ENCODE peak calls at places on chromosomes 16 and 17, in seven cellular contexts. U is WTC11; V is amygdala; S is heart left ventricle; M is activated T-helper 2 cell treated with anti-CD3 and anti-CD28 coated beads, Interferon-gamma antibody, Interleukin-2, Interleukin-4, amounts not matched to agents 10 μg/mL and 5 μg/mL and 100 μg/mL, durations not matched to agents 14 hours and 24 hours and 36 hours; F is head of caudate nucleus; Y is aorta. J is an unnamed sample.

GRCh38 chr17:29936724-29937123 is 4.7 kb upstream of the EFCAB5 start:
- DNase-seq in F (no peak), S (no peak), M (no peak), U (no peak), Y (no peak), V (no peak), J (no peak)

GRCh38 chr17:68603027-68603426 is 1.9 kb upstream of the FAM20A start:
- DNase-seq in Y (peak), U (no peak), M (no peak), F (no peak), V (no peak), S (peak), J (no peak)

GRCh38 chr17:57445051-57445450 is 188.7 kb downstream of the MSI2 start:
- DNase-seq in U (no peak), S (no peak), M (no peak), F (no peak), Y (no peak), V (no peak), J (no peak)

GRCh38 chr17:78252701-78253635 is 21.5 kb downstream of the TMEM235 start:
- DNase-seq in F (no peak), S (no peak), M (no peak), V (no peak), U (no peak), Y (no peak), J (no peak)

GRCh38 chr16:87017388-87018012 is 299.7 kb downstream of the C16orf95 start:
- DNase-seq in M (no peak), F (no peak), Y (peak), U (no peak), S (no peak), V (no peak), J (no peak)

GRCh38 chr17:73956595-73957465 is 246.6 kb upstream of the RPL38 start:
- DNase-seq in V (no peak), U (peak), F (peak), Y (no peak), S (no peak), M (peak), J (peak)

GRCh38 chr17:45006927-45007461 is 38.9 kb upstream of the C1QL1 start:
- DNase-seq in F (no peak), V (no peak), Y (no peak), U (peak), S (no peak), M (no peak), J (no peak)

GRCh38 chr17:73064084-73064938 is 28.2 kb downstream of the SLC39A11 start:
- DNase-seq in F (peak), S (no peak), V (no peak), Y (peak), U (no peak), M (no peak), J (no peak)

GRCh38 chr17:7884581-7885356 is 3.8 kb upstream of the CHD3 start:
- DNase-seq in S (peak), Y (no peak), M (peak), V (no peak), F (no peak), U (no peak), J (no peak)

GRCh38 chr17:58412064-58412703 is 5.2 kb downstream of the RNF43 start:
- DNase-seq in S (no peak), M (no peak), U (no peak), Y (no peak), F (no peak), V (no peak), J (no peak)

GRCh38 chr17:39555368-39555767 is 52.4 kb downstream of the NEUROD2 start:
- DNase-seq in V (no peak), Y (no peak), U (no peak), F (no peak), S (no peak), M (no peak), J (no peak)

GRCh38 chr17:27226611-27227234 is 67.2 kb upstream of the WSB1 start:
- DNase-seq in U (no peak), V (no peak), M (no peak), Y (no peak), S (no peak), F (no peak), J (no peak)

GRCh38 chr17:37447641-37448040 is 41.0 kb downstream of the TADA2A start:
- DNase-seq in U (no peak), M (no peak), Y (no peak), V (no peak), S (no peak), F (no peak), J (no peak)

GRCh38 chr17:78573955-78574354 is 3.2 kb downstream of the DNAH17 start:
- DNase-seq in V (no peak), S (no peak), Y (peak), M (no peak), U (no peak), F (no peak), J (no peak)

GRCh38 chr16:23521037-23521743 is 10.9 kb upstream of the GGA2 start:
- DNase-seq in U (no peak), M (no peak), Y (no peak), S (no peak), F (no peak), V (no peak), J (no peak)

GRCh38 chr16:28918698-28919097 is 6.3 kb downstream of the RABEP2 start:
- DNase-seq in U (no peak), V (no peak), F (no peak), S (no peak), Y (no peak), M (no peak), J (no peak)

GRCh38 chr16:82627811-82628339 is 1.1 kb downstream of the CDH13 start:
- DNase-seq in M (no peak), Y (peak), F (peak), S (peak), U (peak), V (no peak), J (no peak)

GRCh38 chr16:88541831-88542230 is 28.4 kb upstream of the ZC3H18 start:
- DNase-seq in F (no peak), M (no peak), Y (no peak), V (no peak), S (no peak), U (no peak), J (no peak)

GRCh38 chr17:37092701-37093100 is 143.9 kb downstream of the AATF start:
- DNase-seq in Y (no peak), F (no peak), M (no peak), U (no peak), S (no peak), V (no peak), J (no peak)

GRCh38 chr16:64397042-64397441 is 724.8 kb downstream of the CDH11 start:
- DNase-seq in F (no peak), U (no peak), S (no peak), M (no peak), Y (no peak), V (no peak), J (no peak)

GRCh38 chr17:81518785-81519283 is 6.2 kb upstream of the ACTG1 start:
- DNase-seq in V (no peak), Y (no peak), U (no peak), M (no peak), S (peak), F (no peak), J (no peak)

GRCh38 chr16:66746048-66746447 is 5.4 kb downstream of the DYNC1LI2 start:
- DNase-seq in U (no peak), S (no peak), M (no peak), F (no peak), V (no peak), Y (no peak), J (no peak)

GRCh38 chr17:65173284-65173793 is 36.2 kb downstream of the RGS9 start:
- DNase-seq in Y (peak), S (no peak), V (no peak), F (no peak), U (no peak), M (peak), J (no peak)

GRCh38 chr17:40963838-40964237 is 2.9 kb downstream of the KRT39 start:
- DNase-seq in F (no peak), V (no peak), S (no peak), U (no peak), M (no peak), Y (no peak), J (no peak)

GRCh38 chr17:82743344-82744219 is 8.2 kb downstream of the FN3K start:
- DNase-seq in V (no peak), F (no peak), M (no peak), U (peak), S (no peak), Y (peak), J (no peak)

GRCh38 chr17:28528329-28529011 is 22.3 kb downstream of the FOXN1 start:
- DNase-seq in S (no peak), Y (no peak), V (no peak), M (no peak), F (no peak), U (no peak), J (no peak)

GRCh38 chr16:53043986-53044571 is 8.6 kb downstream of the CHD9NB start:
- DNase-seq in M (no peak), S (no peak), U (peak), F (no peak), Y (no peak), V (no peak), J (no peak)

GRCh38 chr16:29653436-29653835 is 9.6 kb upstream of the SPN start:
- DNase-seq in U (no peak), S (no peak), V (no peak), F (no peak), M (no peak), Y (no peak), J (no peak)

GRCh38 chr17:36514856-36515255 is 19.8 kb downstream of the MYO19 start:
- DNase-seq in F (no peak), Y (no peak), U (no peak), M (no peak), V (no peak), S (no peak), J (no peak)

J was measured in occipital lobe.